ENCODE peak calls at places on chromosomes 12 and 14, in eight cellular contexts. F is CD8-positive, alpha-beta memory T cell; T is sigmoid colon; J is activated CD4-positive, alpha-beta T cell treated with anti-CD3 and anti-CD28 coated beads, Interleukin-2, amount 50 U/mL, for 1 hour; B is progenitor cell of endocrine pancreas; Q is endothelial cell; P is kidney tubule cell; N is NCI-H2171 treated with DMSO at 0.1 percent for 48 hours. H is an unnamed sample.
A peak's percentile ranks its signal among the peaks of the same experiment; 100 is the strongest.

GRCh38 chr12:19058235-19059021 is 71.1 kb upstream of the PLEKHA5 start:
- DNase-seq in T (no peak), B (no peak), J (no peak), F (no peak), N (no peak), Q (no peak), P (no peak), H (no peak)

GRCh38 chr14:91284146-91284790 is 39.8 kb upstream of the GPR68 start:
- DNase-seq in P (peak; percentile 53), J (no peak), F (no peak), N (no peak), B (no peak), Q (no peak), T (no peak), H (no peak)

GRCh38 chr14:103021817-103022668 is 35.3 kb downstream of the CDC42BPB start:
- DNase-seq in B (no peak), F (no peak), T (no peak), P (peak; percentile 37), Q (no peak), J (no peak), N (peak; percentile 82), H (no peak)

GRCh38 chr12:12088761-12089160 is 18.0 kb downstream of the BCL2L14 start:
- DNase-seq in N (no peak), F (no peak), T (no peak), J (no peak), P (no peak), Q (no peak), B (no peak), H (no peak)

GRCh38 chr12:67582238-67582834 is 66.2 kb upstream of the DYRK2 start:
- DNase-seq in F (no peak), T (no peak), B (no peak), P (no peak), N (no peak), J (no peak), Q (no peak), H (no peak)

GRCh38 chr12:88142610-88142991 is 494 bp downstream of the TMTC3 start:
- DNase-seq in F (no peak), J (peak; percentile 9), B (peak; percentile 13), Q (peak; percentile 12), T (peak; percentile 68), N (peak; percentile 58), P (peak; percentile 31), H (no peak)

GRCh38 chr12:8081228-8081920 is 700 bp upstream of the NECAP1 start:
- DNase-seq in F (peak; percentile 39), N (peak; percentile 92), J (peak; percentile 30), B (no peak), P (peak; percentile 11), Q (no peak), T (no peak), H (no peak)

GRCh38 chr12:31245822-31246469 is 80.0 kb downstream of the SINHCAF start:
- DNase-seq in F (no peak), N (no peak), P (no peak), B (no peak), J (no peak), T (no peak), Q (no peak), H (no peak)

GRCh38 chr12:92271341-92271740 is 125.7 kb upstream of the BTG1 start:
- DNase-seq in J (no peak), F (no peak), P (no peak), B (no peak), Q (no peak), N (no peak), T (no peak), H (no peak)

GRCh38 chr14:54366726-54367707 is 29.8 kb upstream of the CDKN3 start:
- DNase-seq in Q (peak; percentile 38), T (no peak), N (peak; percentile 20), J (peak; percentile 9), F (peak; percentile 18), B (no peak), P (peak; percentile 88), H (peak; percentile 49)

GRCh38 chr14:53810221-53810620 is 146.4 kb downstream of the BMP4 start:
- DNase-seq in N (no peak), P (no peak), T (no peak), Q (no peak), B (no peak), J (no peak), F (no peak), H (no peak)

GRCh38 chr14:68140801-68141200 is 321.2 kb downstream of the RAD51B start:
- DNase-seq in F (no peak), J (no peak), B (no peak), T (no peak), P (peak; percentile 85), N (no peak), Q (no peak), H (no peak)

GRCh38 chr12:46895726-46896125 is 69.9 kb upstream of the SLC38A4 start:
- DNase-seq in Q (no peak), P (no peak), T (no peak), N (no peak), F (no peak), J (no peak), B (no peak), H (no peak)

GRCh38 chr12:122141911-122142725 is 31.9 kb downstream of the IL31 start:
- DNase-seq in P (no peak), J (no peak), T (no peak), Q (no peak), B (no peak), F (no peak), N (peak; percentile 22), H (no peak)

GRCh38 chr12:53612978-53613377 is 13.2 kb downstream of the ATF7 start:
- DNase-seq in T (no peak), P (no peak), J (no peak), Q (no peak), B (no peak), F (no peak), N (no peak), H (no peak)

GRCh38 chr12:19712041-19712440 is 272.7 kb downstream of the AEBP2 start:
- DNase-seq in P (peak; percentile 61), Q (no peak), F (no peak), T (no peak), N (no peak), B (no peak), J (no peak), H (peak; percentile 33)

GRCh38 chr12:92735131-92735721 is 32.4 kb downstream of the PLEKHG7 start:
- DNase-seq in F (no peak), P (peak; percentile 55), T (no peak), N (peak; percentile 85), J (no peak), B (no peak), Q (no peak), H (no peak)

GRCh38 chr12:132530451-132530850 is 40.5 kb downstream of the FBRSL1 start:
- DNase-seq in P (no peak), N (peak; percentile 82), Q (no peak), J (no peak), T (no peak), B (no peak), F (no peak), H (no peak)

GRCh38 chr12:95820096-95820703 is 29.6 kb upstream of the NTN4 start:
- DNase-seq in T (no peak), P (peak; percentile 65), B (no peak), N (peak; percentile 75), F (no peak), J (no peak), Q (peak; percentile 50), H (peak; percentile 41)

GRCh38 chr14:67112344-67112743 is 76.9 kb upstream of the GARIN2 start:
- DNase-seq in F (no peak), Q (no peak), T (no peak), B (no peak), J (no peak), N (no peak), P (no peak), H (no peak)

GRCh38 chr14:78983126-78983525 is 813.0 kb downstream of the NRXN3 start:
- DNase-seq in P (no peak), T (no peak), F (no peak), Q (no peak), N (no peak), B (no peak), J (no peak), H (no peak)

GRCh38 chr12:89817501-89818226 is 109.0 kb upstream of the ATP2B1 start:
- DNase-seq in N (no peak), P (peak; percentile 4), B (no peak), Q (no peak), J (no peak), F (no peak), T (no peak), H (no peak)